ENCODE peak calls at places on chromosome 10, in ten cellular contexts. K is esophagus squamous epithelium, M is pancreas, F is astrocyte of the spinal cord, S is cardiac fibroblast, Z is SK-N-SH, B is tibial artery, I is tibial nerve, X is GM12865, Q is GM06990. G is an unnamed sample.
A peak's percentile ranks its signal among the peaks of the same experiment; 100 is the strongest.

GRCh38 chr10:92851003-92851402 is 2.7 kb downstream of the EXOC6 start:
- DNase-seq in B (no peak), X (no peak), S (no peak), Q (no peak), K (no peak), Z (no peak), F (no peak), M (no peak), I (no peak), G (no peak)

GRCh38 chr10:101767966-101768790 is 7.7 kb downstream of the FGF8 start:
- DNase-seq in Z (peak; percentile 6), M (no peak), Q (no peak), B (no peak), K (no peak), S (no peak), I (no peak), F (no peak), X (no peak), G (no peak)

GRCh38 chr10:94115725-94116124 is 122.0 kb downstream of the PLCE1 start:
- DNase-seq in Z (no peak), I (no peak), M (no peak), B (no peak), F (no peak), X (no peak), Q (no peak), K (no peak), S (no peak), G (no peak)

GRCh38 chr10:87675396-87676376 is 16.0 kb downstream of the PAPSS2 start:
- DNase-seq in K (no peak), F (peak; percentile 79), M (no peak), S (peak; percentile 79), I (no peak), Q (no peak), B (no peak), X (no peak), Z (no peak), G (peak; percentile 66)

GRCh38 chr10:121159670-121160069 is 308.5 kb downstream of the WDR11 start:
- DNase-seq in Z (no peak), S (no peak), I (no peak), Q (no peak), B (no peak), K (no peak), F (no peak), X (peak; percentile 58), M (no peak), G (no peak)

GRCh38 chr10:14837003-14837755 is 658 bp downstream of the CDNF start:
- DNase-seq in S (no peak), K (no peak), B (no peak), Z (no peak), X (no peak), Q (no peak), M (no peak), F (no peak), I (no peak), G (no peak)

GRCh38 chr10:44292390-44293002 is 92.4 kb downstream of the CXCL12 start:
- DNase-seq in M (no peak), Z (no peak), B (no peak), S (no peak), Q (no peak), X (no peak), I (no peak), F (no peak), K (no peak), G (no peak)

GRCh38 chr10:130054021-130054420 is 56.6 kb downstream of the C10orf143 start:
- DNase-seq in B (no peak), S (no peak), F (no peak), M (no peak), X (no peak), K (no peak), I (no peak), Z (no peak), Q (no peak), G (no peak)

GRCh38 chr10:99551158-99551557 is 18.4 kb downstream of the NKX2-3 start:
- DNase-seq in Q (no peak), F (no peak), X (peak; percentile 37), K (no peak), S (peak; percentile 57), M (no peak), I (no peak), Z (peak; percentile 32), B (no peak), G (no peak)

GRCh38 chr10:118590334-118590733 is 5.1 kb downstream of the PRLHR start:
- DNase-seq in Z (peak; percentile 86), X (no peak), S (peak; percentile 70), Q (no peak), M (peak; percentile 77), B (no peak), I (no peak), F (no peak), K (no peak), G (no peak)

GRCh38 chr10:34172936-34173533 is 642.1 kb downstream of the PARD3 start:
- DNase-seq in S (no peak), B (no peak), M (no peak), Z (no peak), F (no peak), K (no peak), Q (no peak), X (no peak), I (no peak), G (no peak)

GRCh38 chr10:124468624-124469023 is 7.0 kb downstream of the LHPP start:
- DNase-seq in X (no peak), Z (no peak), B (no peak), K (no peak), I (no peak), M (no peak), F (no peak), Q (no peak), S (no peak), G (no peak)

GRCh38 chr10:124467165-124467564 is 5.5 kb downstream of the LHPP start:
- DNase-seq in S (no peak), K (no peak), M (no peak), B (no peak), F (no peak), I (no peak), Q (no peak), X (no peak), Z (no peak), G (no peak)

GRCh38 chr10:124472071-124472470 is 10.4 kb downstream of the LHPP start:
- DNase-seq in Z (no peak), M (no peak), X (no peak), I (no peak), S (no peak), F (no peak), B (no peak), K (no peak), Q (no peak), G (no peak)

GRCh38 chr10:124470544-124471449 is 9.2 kb downstream of the LHPP start:
- DNase-seq in X (no peak), I (no peak), F (no peak), M (no peak), S (no peak), B (no peak), Z (no peak), Q (no peak), K (no peak), G (no peak)

GRCh38 chr10:124469956-124470484 is 8.4 kb downstream of the LHPP start:
- DNase-seq in K (no peak), B (no peak), Z (no peak), S (no peak), Q (no peak), I (no peak), F (no peak), X (no peak), M (no peak), G (no peak)
- H3K4me3 ChIP-seq in K (no peak overlapping the region), B (no peak overlapping the region), Z (no peak overlapping the region), S (no peak overlapping the region), Q (no peak overlapping the region), I (no peak overlapping the region), F (no peak overlapping the region), X (no peak overlapping the region), M (no peak overlapping the region), G (no peak overlapping the region)

GRCh38 chr10:114045738-114046458 is 2.2 kb downstream of the ADRB1 start:
- DNase-seq in X (no peak), M (no peak), S (no peak), B (no peak), Q (no peak), I (no peak), K (no peak), F (no peak), Z (no peak), G (no peak)
- H3K4me3 ChIP-seq in X (peak overlapping the region; percentile 28), M (peak overlapping the region; percentile 46), S (no peak overlapping the region), B (peak overlapping the region; percentile 11), Q (peak overlapping the region; percentile 47), I (peak overlapping the region; percentile 54), K (peak overlapping the region; percentile 63), F (peak overlapping the region; percentile 14), Z (no peak overlapping the region), G (no peak overlapping the region)

GRCh38 chr10:71772832-71773220 is 494 bp downstream of the VSIR start:
- DNase-seq in B (no peak), I (no peak), X (no peak), Q (no peak), Z (no peak), K (no peak), S (no peak), M (no peak), F (no peak), G (no peak)

GRCh38 chr10:71770255-71770654 is 3.1 kb downstream of the VSIR start:
- DNase-seq in B (no peak), Q (no peak), X (no peak), Z (no peak), F (peak; percentile 12), M (no peak), I (no peak), K (no peak), S (peak; percentile 31), G (no peak)

GRCh38 chr10:71771821-71772617 is 1.3 kb downstream of the VSIR start:
- DNase-seq in F (peak; percentile 64), I (no peak), S (peak; percentile 86), K (no peak), Q (no peak), B (peak; percentile 84), M (peak; percentile 51), X (no peak), Z (no peak), G (no peak)

GRCh38 chr10:71770789-71771188 is 2.5 kb downstream of the VSIR start:
- DNase-seq in Q (no peak), F (no peak), X (no peak), Z (no peak), M (peak; percentile 48), I (no peak), S (peak; percentile 27), B (no peak), K (no peak), G (no peak)

DNA sequence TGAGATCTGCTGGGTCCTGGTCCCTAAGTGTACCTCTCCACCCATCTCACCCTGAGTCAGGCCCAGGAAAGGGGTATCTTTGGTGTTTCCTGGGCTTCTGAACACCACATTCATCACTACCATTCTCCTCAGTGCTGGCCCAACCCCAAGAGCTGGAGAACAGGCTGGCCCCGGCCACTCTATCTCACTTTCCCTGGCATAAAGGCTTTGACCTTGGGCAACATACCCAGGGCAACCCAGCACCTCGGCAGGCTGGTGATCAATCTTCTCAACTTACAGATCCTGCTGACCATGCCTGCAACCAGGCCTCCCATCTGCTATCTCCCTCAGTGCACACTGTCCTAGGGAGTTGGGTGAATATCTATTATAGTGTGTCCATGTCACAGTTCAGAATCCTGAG is 2.1 kb downstream of the VSIR start:
- DNase-seq in S (no peak), K (no peak), I (no peak), M (peak; percentile 56), F (no peak), X (no peak), Z (no peak), B (no peak), Q (no peak), G (no peak)
- H3K4me3 ChIP-seq in S (no peak overlapping the region), K (peak overlapping the region; percentile 75), I (peak overlapping the region; percentile 92), M (no peak overlapping the region), F (no peak overlapping the region), X (no peak overlapping the region), Z (no peak overlapping the region), B (peak overlapping the region; percentile 82), Q (no peak overlapping the region), G (no peak overlapping the region)

GRCh38 chr10:75104842-75105241 is 6.6 kb upstream of the SAMD8 start:
- DNase-seq in M (no peak), Z (no peak), K (no peak), X (no peak), S (no peak), F (no peak), I (no peak), Q (no peak), B (no peak), G (no peak)
- H3K4me3 ChIP-seq in M (no peak overlapping the region), Z (no peak overlapping the region), K (no peak overlapping the region), X (no peak overlapping the region), S (no peak overlapping the region), F (no peak overlapping the region), I (no peak overlapping the region), Q (no peak overlapping the region), B (no peak overlapping the region), G (no peak overlapping the region)